ENCODE peak calls at places on chromosomes 13 and 19, in six cellular contexts. Q is hepatocyte, U is GM23248, O is right lobe of liver, J is thoracic aorta, E is ovary. F is an unnamed sample.
A peak's percentile ranks its signal among the peaks of the same experiment; 100 is the strongest.

GRCh38 chr13:60410299-60410698 is 13.3 kb downstream of the TDRD3 start:
- DNase-seq in Q (no peak), U (no peak), O (no peak), J (no peak), E (no peak), F (no peak)

GRCh38 chr19:2888739-2889224 is 11.9 kb upstream of the ZNF57 start:
- DNase-seq in Q (no peak), U (peak; percentile 36), O (no peak), J (no peak), E (peak; percentile 62), F (peak; percentile 31)

GRCh38 chr13:67086260-67086659 is 143.9 kb downstream of the PCDH9 start:
- DNase-seq in Q (no peak), U (no peak), O (no peak), J (no peak), E (no peak), F (no peak)

GRCh38 chr13:114067381-114067885 is 65.0 kb downstream of the RASA3 start:
- DNase-seq in Q (no peak), U (peak; percentile 85), O (no peak), J (no peak), E (no peak), F (no peak)

GRCh38 chr19:3565177-3565576 is 7.6 kb upstream of the HMG20B start:
- DNase-seq in Q (peak; percentile 19), U (no peak), O (no peak), J (no peak), E (no peak), F (no peak)

GRCh38 chr19:10510301-10510802 is 6.9 kb downstream of the S1PR5 start:
- DNase-seq in Q (peak; percentile 30), U (peak; percentile 30), O (no peak), J (no peak), E (no peak), F (peak; percentile 50)

GRCh38 chr13:30305456-30305855 is 1.9 kb downstream of the KATNAL1 start:
- DNase-seq in Q (no peak), U (no peak), O (no peak), J (no peak), E (no peak), F (no peak)

GRCh38 chr19:18857223-18857622 is 25.5 kb downstream of the UPF1 start:
- DNase-seq in Q (no peak), U (no peak), O (peak; percentile 45), J (no peak), E (no peak), F (no peak)

GRCh38 chr13:96499646-96500045 is 409.7 kb downstream of the HS6ST3 start:
- DNase-seq in Q (peak; percentile 7), U (no peak), O (no peak), J (no peak), E (no peak), F (no peak)

GRCh38 chr13:25840261-25840660 is 211.6 kb downstream of the SHISA2 start:
- DNase-seq in Q (no peak), U (no peak), O (no peak), J (no peak), E (no peak), F (no peak)

GRCh38 chr13:42211704-42212103 is 60.2 kb upstream of the AKAP11 start:
- DNase-seq in Q (no peak), U (peak; percentile 45), O (no peak), J (no peak), E (no peak), F (no peak)

GRCh38 chr13:100520936-100521765 is 67.4 kb downstream of the GGACT start:
- DNase-seq in Q (no peak), U (no peak), O (no peak), J (no peak), E (no peak), F (no peak)

GRCh38 chr19:5290336-5291262 is 50.0 kb downstream of the PTPRS start:
- DNase-seq in Q (no peak), U (no peak), O (no peak), J (no peak), E (no peak), F (no peak)
- H3K4me1 ChIP-seq in Q (peaks cover 9% of the 10 kb centered on the region), U (peaks cover 4% of the 10 kb centered on the region), O (peaks cover 4% of the 10 kb centered on the region), J (peaks cover 11% of the 10 kb centered on the region), E (peaks cover 16% of the 10 kb centered on the region), F (peaks cover 11% of the 10 kb centered on the region)

GRCh38 chr19:7076151-7076550 is 6.6 kb downstream of the ZNF557 start:
- DNase-seq in Q (no peak), U (no peak), O (no peak), J (no peak), E (no peak), F (no peak)
- H3K9me3 ChIP-seq in Q (peaks cover 38% of the 10 kb centered on the region), U (peaks cover 5% of the 10 kb centered on the region), O (peaks cover 25% of the 10 kb centered on the region), J (peaks cover 58% of the 10 kb centered on the region), E (no peaks in the 10 kb centered on the region), F (peaks cover 6% of the 10 kb centered on the region)

DNA sequence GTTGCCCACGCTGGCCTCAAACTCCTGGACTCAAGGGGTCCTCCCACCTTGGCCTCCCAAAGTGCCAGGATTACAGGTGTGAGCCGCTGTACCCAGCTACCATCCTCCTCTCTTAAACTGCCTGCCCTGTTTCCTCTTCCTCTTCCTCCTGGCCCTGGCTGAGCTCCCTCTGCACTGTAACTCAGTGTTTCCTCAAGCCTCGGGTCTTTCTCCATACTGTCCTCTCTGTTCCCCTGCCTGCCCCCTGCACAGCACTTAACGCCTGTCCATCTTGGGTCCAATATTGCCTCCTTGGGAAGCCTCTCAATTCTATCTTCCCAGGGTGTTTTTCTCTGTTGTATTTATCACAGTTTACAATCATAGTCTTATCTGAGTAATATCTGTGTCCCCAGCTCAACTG is 6.1 kb downstream of the LIPE start:
- DNase-seq in Q (no peak), U (no peak), O (no peak), J (no peak), E (no peak), F (no peak)
- H3K4me1 ChIP-seq in Q (peaks cover 14% of the 10 kb centered on the region), U (no peaks in the 10 kb centered on the region), O (peaks cover 3% of the 10 kb centered on the region), J (peaks cover 9% of the 10 kb centered on the region), E (peaks cover 7% of the 10 kb centered on the region), F (peaks cover 30% of the 10 kb centered on the region)

DNA sequence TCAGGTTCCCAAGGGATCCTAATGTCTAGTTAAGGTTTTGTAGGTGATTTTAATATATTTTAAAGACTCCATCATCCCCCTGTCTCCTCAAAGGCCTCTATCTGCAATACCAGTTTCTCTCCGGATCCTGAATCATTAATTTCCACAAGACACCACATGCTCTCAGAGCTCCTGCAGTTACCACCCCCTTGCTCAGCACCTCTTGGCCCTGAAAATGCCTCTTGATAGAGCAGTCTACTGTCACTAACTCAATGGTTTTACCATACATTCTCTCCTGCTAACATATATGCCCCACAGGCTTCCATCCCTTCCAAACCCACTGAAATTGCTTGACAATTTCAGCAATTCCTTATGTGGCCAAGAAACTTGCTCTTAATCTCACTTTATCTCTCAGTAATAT is 1.9 kb upstream of the PEG3 start:
- DNase-seq in Q (no peak), U (no peak), O (no peak), J (no peak), E (no peak), F (no peak)
- H3K9me3 ChIP-seq in Q (no peaks in the 10 kb centered on the region), U (no peaks in the 10 kb centered on the region), O (no peaks in the 10 kb centered on the region), J (no peaks in the 10 kb centered on the region), E (no peaks in the 10 kb centered on the region), F (peaks cover 7% of the 10 kb centered on the region)

GRCh38 chr13:32530841-32531253 is 7.7 kb downstream of the N4BP2L2 start:
- DNase-seq in Q (peak; percentile 16), U (peak; percentile 67), O (no peak), J (no peak), E (no peak), F (no peak)
- H3K4me1 ChIP-seq in Q (peaks cover 16% of the 10 kb centered on the region), U (peaks cover 33% of the 10 kb centered on the region), O (peaks cover 24% of the 10 kb centered on the region), J (peaks cover 58% of the 10 kb centered on the region), E (peaks cover 8% of the 10 kb centered on the region), F (peaks cover 55% of the 10 kb centered on the region)

GRCh38 chr19:53374288-53374687 is 8.8 kb downstream of the ZNF525 start:
- DNase-seq in Q (no peak), U (no peak), O (no peak), J (no peak), E (no peak), F (no peak)

GRCh38 chr19:53374743-53375142 is 9.2 kb downstream of the ZNF525 start:
- DNase-seq in Q (no peak), U (no peak), O (no peak), J (no peak), E (no peak), F (no peak)

DNA sequence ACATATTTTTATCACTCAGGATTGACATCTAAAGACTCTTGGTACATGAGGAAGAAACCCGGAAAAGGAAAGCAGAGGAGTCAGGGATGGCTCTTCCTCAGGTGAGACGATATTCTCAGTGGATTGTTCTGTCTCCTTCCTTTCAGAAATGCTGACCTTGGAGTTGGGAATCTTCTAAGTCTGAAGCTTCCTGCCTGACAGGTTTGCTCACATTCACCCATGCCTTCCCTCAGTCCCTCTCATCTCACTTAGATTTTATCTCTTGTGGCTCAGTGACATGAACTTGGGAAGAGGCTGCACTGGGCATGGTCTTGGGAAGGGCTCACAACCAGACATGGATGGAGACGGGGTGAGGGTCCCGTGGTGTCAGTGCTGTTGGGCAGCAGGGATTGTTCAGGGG is 6.7 kb downstream of the ZNF525 start:
- DNase-seq in Q (no peak), U (no peak), O (no peak), J (no peak), E (no peak), F (no peak)
- H3K9me3 ChIP-seq in Q (no peaks in the 10 kb centered on the region), U (no peaks in the 10 kb centered on the region), O (peaks cover 3% of the 10 kb centered on the region), J (peaks cover 5% of the 10 kb centered on the region), E (no peaks in the 10 kb centered on the region), F (peaks cover 5% of the 10 kb centered on the region)

GRCh38 chr13:110662105-110662504 is 43.8 kb downstream of the CARS2 start:
- DNase-seq in Q (no peak), U (no peak), O (no peak), J (no peak), E (no peak), F (no peak)
- H3K4me1 ChIP-seq in Q (no peaks in the 10 kb centered on the region), U (no peaks in the 10 kb centered on the region), O (no peaks in the 10 kb centered on the region), J (no peaks in the 10 kb centered on the region), E (no peaks in the 10 kb centered on the region), F (peaks cover 6% of the 10 kb centered on the region)

GRCh38 chr13:46032341-46032740 is 20.2 kb downstream of the ZC3H13 start:
- DNase-seq in Q (no peak), U (no peak), O (no peak), J (no peak), E (no peak), F (no peak)

GRCh38 chr13:46035066-46035465 is 17.5 kb downstream of the ZC3H13 start:
- DNase-seq in Q (no peak), U (no peak), O (no peak), J (no peak), E (no peak), F (no peak)

DNA sequence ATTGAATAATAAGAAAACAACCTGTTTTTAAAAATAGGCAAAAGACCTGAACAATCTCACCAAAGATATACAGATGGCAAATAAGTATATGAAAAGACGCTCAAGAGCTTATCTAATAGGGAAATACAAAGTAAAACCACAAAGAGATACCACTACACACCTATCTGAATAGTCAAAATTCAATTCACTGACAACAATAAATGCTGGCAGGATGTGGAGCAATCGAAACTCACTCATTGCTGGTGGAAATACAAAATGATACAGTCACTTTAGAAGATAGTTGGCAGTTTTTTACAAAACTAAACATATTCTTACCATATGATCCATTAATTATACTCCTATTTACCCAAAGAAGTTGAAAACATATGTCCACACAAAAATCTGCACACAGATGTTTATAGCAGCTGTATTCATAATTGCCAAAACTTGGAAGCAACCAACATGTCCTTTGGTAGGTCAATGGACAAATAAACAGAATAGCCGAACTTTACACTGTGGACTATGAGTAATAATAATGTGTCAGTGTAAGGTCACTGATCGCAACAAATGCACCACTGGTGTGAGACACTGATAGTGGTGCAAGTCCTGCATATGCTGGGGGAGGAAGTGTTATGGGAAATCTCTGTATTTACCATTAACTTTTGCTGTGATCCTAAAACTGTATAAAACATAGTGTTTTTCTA is 20.8 kb downstream of the ZC3H13 start:
- DNase-seq in Q (no peak), U (no peak), O (no peak), J (no peak), E (no peak), F (no peak)
- H3K9me3 ChIP-seq in Q (peaks cover 7% of the 10 kb centered on the region), U (no peaks in the 10 kb centered on the region), O (peaks cover 6% of the 10 kb centered on the region), J (peaks cover 6% of the 10 kb centered on the region), E (no peaks in the 10 kb centered on the region), F (no peaks in the 10 kb centered on the region)

F was measured in naive thymus-derived CD4-positive, alpha-beta T cell.